ENCODE peak calls at places on chromosomes 7 and 10, in six cellular contexts. One of them, this sample, is unnamed.
A peak's percentile ranks its signal among the peaks of the same experiment; 100 is the strongest.

GRCh38 chr7:1123721-1124120 is 35.8 kb downstream of the GPER1 start:
- DNase-seq in suprapubic skin: peak; percentile 85
- DNase-seq in transverse colon: peak; percentile 57
- DNase-seq in uterus: peak; percentile 78
- DNase-seq in left lung: no peak
- DNase-seq in adrenal gland: peak; percentile 90
- DNase-seq in this sample: peak; percentile 83

GRCh38 chr7:114879554-114879953 is 42.3 kb upstream of the MDFIC start:
- DNase-seq in suprapubic skin: no peak
- DNase-seq in transverse colon: no peak
- DNase-seq in uterus: no peak
- DNase-seq in left lung: no peak
- DNase-seq in adrenal gland: no peak
- DNase-seq in this sample: no peak

GRCh38 chr7:26202019-26202985 is 757 bp downstream of the CBX3 start:
- DNase-seq in suprapubic skin: peak; percentile 88
- DNase-seq in transverse colon: peak; percentile 53
- DNase-seq in uterus: peak; percentile 30
- DNase-seq in left lung: peak; percentile 87
- DNase-seq in adrenal gland: peak; percentile 74
- DNase-seq in this sample: peak; percentile 59

GRCh38 chr7:131104611-131105293 is 222.9 kb upstream of the MKLN1 start:
- DNase-seq in suprapubic skin: no peak
- DNase-seq in transverse colon: no peak
- DNase-seq in uterus: no peak
- DNase-seq in left lung: no peak
- DNase-seq in adrenal gland: no peak
- DNase-seq in this sample: no peak

GRCh38 chr7:2009541-2010001 is 223.2 kb downstream of the MAD1L1 start:
- DNase-seq in suprapubic skin: peak; percentile 64
- DNase-seq in transverse colon: no peak
- DNase-seq in uterus: no peak
- DNase-seq in left lung: peak; percentile 64
- DNase-seq in adrenal gland: no peak
- DNase-seq in this sample: no peak

GRCh38 chr7:39979406-39980073 is 29.5 kb downstream of the CDK13 start:
- DNase-seq in suprapubic skin: no peak
- DNase-seq in transverse colon: no peak
- DNase-seq in uterus: no peak
- DNase-seq in left lung: no peak
- DNase-seq in adrenal gland: no peak
- DNase-seq in this sample: no peak

GRCh38 chr10:104025524-104025923 is 58.6 kb downstream of the SLK start:
- DNase-seq in suprapubic skin: no peak
- DNase-seq in transverse colon: no peak
- DNase-seq in uterus: no peak
- DNase-seq in left lung: no peak
- DNase-seq in adrenal gland: no peak
- DNase-seq in this sample: no peak

GRCh38 chr10:103545366-103545765 is 51.9 kb downstream of the NEURL1 start:
- DNase-seq in suprapubic skin: peak; percentile 41
- DNase-seq in transverse colon: no peak
- DNase-seq in uterus: peak; percentile 8
- DNase-seq in left lung: no peak
- DNase-seq in adrenal gland: peak; percentile 41
- DNase-seq in this sample: no peak

GRCh38 chr10:99967961-99968360 is 41.8 kb downstream of the DNMBP start:
- DNase-seq in suprapubic skin: no peak
- DNase-seq in transverse colon: no peak
- DNase-seq in uterus: no peak
- DNase-seq in left lung: no peak
- DNase-seq in adrenal gland: no peak
- DNase-seq in this sample: no peak

GRCh38 chr10:133370026-133370786 is 2.9 kb downstream of the ECHS1 start:
- DNase-seq in suprapubic skin: no peak
- DNase-seq in transverse colon: no peak
- DNase-seq in uterus: no peak
- DNase-seq in left lung: no peak
- DNase-seq in adrenal gland: no peak
- DNase-seq in this sample: no peak

GRCh38 chr10:133372507-133372906 is 647 bp downstream of the ECHS1 start:
- DNase-seq in suprapubic skin: no peak
- DNase-seq in transverse colon: peak; percentile 67
- DNase-seq in uterus: no peak
- DNase-seq in left lung: peak; percentile 85
- DNase-seq in adrenal gland: no peak
- DNase-seq in this sample: no peak

GRCh38 chr10:133375357-133376115 is 2.4 kb upstream of the ECHS1 start:
- DNase-seq in suprapubic skin: no peak
- DNase-seq in transverse colon: no peak
- DNase-seq in uterus: no peak
- DNase-seq in left lung: no peak
- DNase-seq in adrenal gland: no peak
- DNase-seq in this sample: no peak

GRCh38 chr10:133377025-133377817 is 1.8 kb upstream of the PAOX start:
- DNase-seq in suprapubic skin: no peak
- DNase-seq in transverse colon: no peak
- DNase-seq in uterus: no peak
- DNase-seq in left lung: peak; percentile 75
- DNase-seq in adrenal gland: no peak
- DNase-seq in this sample: no peak

DNA sequence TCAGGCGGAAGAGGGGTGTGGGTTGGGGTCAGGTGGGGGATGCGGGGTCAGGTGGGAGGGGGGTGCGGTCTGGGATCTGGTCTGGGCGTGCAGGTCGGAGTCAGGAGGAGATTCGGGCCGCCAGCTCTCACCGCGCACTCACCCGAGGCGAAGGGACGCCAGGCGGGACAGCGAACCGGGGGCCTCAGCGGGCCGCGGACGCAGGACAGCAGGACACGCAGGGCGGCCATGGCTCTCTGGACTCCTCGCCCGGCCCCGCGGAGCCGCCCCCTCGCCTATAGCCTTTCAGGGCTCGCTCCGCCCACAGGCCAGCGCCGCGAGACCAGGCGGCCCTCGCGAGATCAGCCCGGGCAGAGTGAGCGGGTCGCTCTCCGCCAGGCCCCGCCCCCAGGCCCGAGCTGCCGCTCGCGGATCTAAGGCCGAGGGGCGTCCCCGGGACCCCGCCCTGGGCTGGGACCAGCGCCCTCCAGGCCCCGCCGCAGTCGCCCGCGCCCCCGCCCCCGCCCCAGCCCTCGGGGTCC is at the start of gene ECHS1:
- DNase-seq in suprapubic skin: peak; percentile 95
- DNase-seq in transverse colon: peak; percentile 97
- DNase-seq in uterus: peak; percentile 94
- DNase-seq in left lung: peak; percentile 100
- DNase-seq in adrenal gland: peak; percentile 98
- DNase-seq in this sample: peak; percentile 96
- H3K27ac ChIP-seq in suprapubic skin: peak within 1 kb of the TSS; percentile 88
- H3K27ac ChIP-seq in transverse colon: peak within 1 kb of the TSS; percentile 92
- H3K27ac ChIP-seq in uterus: peak within 1 kb of the TSS; percentile 91
- H3K27ac ChIP-seq in left lung: peak within 1 kb of the TSS; percentile 90
- H3K27ac ChIP-seq in adrenal gland: peak within 1 kb of the TSS; percentile 99
- H3K27ac ChIP-seq in this sample: no peak within 1 kb of the TSS

DNA sequence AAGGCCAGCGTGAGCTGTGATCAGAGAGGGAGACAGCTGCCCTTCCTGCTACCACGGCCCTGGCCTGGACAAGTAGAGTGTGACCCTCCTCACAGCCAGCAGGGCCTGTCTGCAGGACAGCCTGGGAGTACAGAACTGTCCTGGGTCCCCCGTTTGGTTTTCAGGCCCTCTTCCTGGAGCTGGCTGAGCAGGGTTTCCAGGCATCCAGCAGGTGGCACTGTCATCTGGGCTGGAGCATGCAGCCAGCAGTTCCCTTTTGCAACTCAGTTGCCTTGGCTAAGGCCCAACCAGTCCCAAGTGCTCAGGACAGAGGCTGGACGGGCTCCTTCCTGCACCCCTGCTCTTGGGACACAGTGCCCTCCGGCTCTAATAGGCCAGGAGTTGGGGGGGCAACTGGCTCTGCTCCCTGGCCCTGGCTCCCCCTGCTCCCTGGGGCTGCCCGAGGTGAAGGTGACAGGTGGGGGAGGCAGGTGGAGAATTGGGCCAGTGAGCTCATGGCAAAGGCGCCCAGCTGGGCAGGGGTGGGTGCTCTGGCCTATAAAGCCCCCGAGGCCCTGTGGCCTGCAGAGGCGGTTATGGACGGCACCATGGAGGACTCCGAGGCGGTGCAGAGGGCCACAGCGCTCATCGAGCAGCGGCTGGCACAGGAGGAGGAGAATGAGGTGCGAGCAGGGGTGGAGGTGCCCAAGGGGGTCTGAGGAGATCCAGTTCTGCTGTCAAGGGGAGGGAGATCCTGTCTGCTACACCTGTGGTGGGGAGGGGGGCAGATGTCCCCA is at the start of gene ANKRD2:
- DNase-seq in suprapubic skin: peak; percentile 86
- DNase-seq in transverse colon: peak; percentile 78
- DNase-seq in uterus: peak; percentile 71
- DNase-seq in left lung: peak; percentile 85
- DNase-seq in adrenal gland: peak; percentile 92
- DNase-seq in this sample: peak; percentile 84
- H3K4me1 ChIP-seq in suprapubic skin: peaks cover 49% of the 10 kb centered on the region
- H3K4me1 ChIP-seq in transverse colon: peaks cover 7% of the 10 kb centered on the region
- H3K4me1 ChIP-seq in uterus: no peaks in the 10 kb centered on the region
- H3K4me1 ChIP-seq in left lung: peaks cover 6% of the 10 kb centered on the region
- H3K4me1 ChIP-seq in adrenal gland: peaks cover 6% of the 10 kb centered on the region
- H3K4me1 ChIP-seq in this sample: peaks cover 3% of the 10 kb centered on the region

DNA sequence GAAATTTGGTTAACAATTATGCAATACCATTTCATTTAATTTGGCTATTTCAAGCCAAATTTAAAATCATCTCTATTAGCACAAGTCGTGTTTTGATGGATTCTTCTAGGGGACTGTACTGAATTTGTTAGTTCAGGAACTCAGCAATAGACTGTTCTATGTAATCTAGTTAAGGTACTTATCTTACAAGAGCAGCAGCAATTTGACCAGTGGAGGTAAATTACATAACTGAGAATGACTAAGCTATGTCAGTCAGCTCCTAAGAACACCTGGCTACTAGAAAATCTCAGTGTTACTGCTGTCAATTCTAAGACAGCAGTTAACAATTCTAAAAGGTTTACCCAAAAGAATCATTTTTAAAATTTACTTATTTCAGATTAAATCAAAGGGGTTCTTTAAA is 513.9 kb upstream of the ZWINT start:
- DNase-seq in suprapubic skin: no peak
- DNase-seq in transverse colon: no peak
- DNase-seq in uterus: no peak
- DNase-seq in left lung: no peak
- DNase-seq in adrenal gland: no peak
- DNase-seq in this sample: no peak
- H3K27ac ChIP-seq in suprapubic skin: no peak overlapping the region
- H3K27ac ChIP-seq in transverse colon: no peak overlapping the region
- H3K27ac ChIP-seq in uterus: no peak overlapping the region
- H3K27ac ChIP-seq in left lung: no peak overlapping the region
- H3K27ac ChIP-seq in adrenal gland: no peak overlapping the region
- H3K27ac ChIP-seq in this sample: no peak overlapping the region

GRCh38 chr10:124700293-124701037 is 43.7 kb downstream of the FAM53B start:
- DNase-seq in suprapubic skin: no peak
- DNase-seq in transverse colon: no peak
- DNase-seq in uterus: no peak
- DNase-seq in left lung: no peak
- DNase-seq in adrenal gland: no peak
- DNase-seq in this sample: no peak
- H3K4me1 ChIP-seq in suprapubic skin: peaks cover 88% of the 10 kb centered on the region
- H3K4me1 ChIP-seq in transverse colon: peaks cover 87% of the 10 kb centered on the region
- H3K4me1 ChIP-seq in uterus: peaks cover 48% of the 10 kb centered on the region
- H3K4me1 ChIP-seq in left lung: peaks cover 48% of the 10 kb centered on the region
- H3K4me1 ChIP-seq in adrenal gland: peaks cover 72% of the 10 kb centered on the region
- H3K4me1 ChIP-seq in this sample: peaks cover 84% of the 10 kb centered on the region

GRCh38 chr7:81114682-81115081 is 195.8 kb upstream of the SEMA3C start:
- DNase-seq in suprapubic skin: no peak
- DNase-seq in transverse colon: no peak
- DNase-seq in uterus: no peak
- DNase-seq in left lung: no peak
- DNase-seq in adrenal gland: no peak
- DNase-seq in this sample: no peak

GRCh38 chr7:81111358-81111757 is 192.5 kb upstream of the SEMA3C start:
- DNase-seq in suprapubic skin: no peak
- DNase-seq in transverse colon: no peak
- DNase-seq in uterus: peak; percentile 38
- DNase-seq in left lung: no peak
- DNase-seq in adrenal gland: no peak
- DNase-seq in this sample: no peak

GRCh38 chr7:81112731-81113130 is 193.9 kb upstream of the SEMA3C start:
- DNase-seq in suprapubic skin: no peak
- DNase-seq in transverse colon: no peak
- DNase-seq in uterus: no peak
- DNase-seq in left lung: no peak
- DNase-seq in adrenal gland: no peak
- DNase-seq in this sample: no peak

GRCh38 chr7:81110673-81111072 is 191.8 kb upstream of the SEMA3C start:
- DNase-seq in suprapubic skin: no peak
- DNase-seq in transverse colon: no peak
- DNase-seq in uterus: no peak
- DNase-seq in left lung: no peak
- DNase-seq in adrenal gland: no peak
- DNase-seq in this sample: no peak

DNA sequence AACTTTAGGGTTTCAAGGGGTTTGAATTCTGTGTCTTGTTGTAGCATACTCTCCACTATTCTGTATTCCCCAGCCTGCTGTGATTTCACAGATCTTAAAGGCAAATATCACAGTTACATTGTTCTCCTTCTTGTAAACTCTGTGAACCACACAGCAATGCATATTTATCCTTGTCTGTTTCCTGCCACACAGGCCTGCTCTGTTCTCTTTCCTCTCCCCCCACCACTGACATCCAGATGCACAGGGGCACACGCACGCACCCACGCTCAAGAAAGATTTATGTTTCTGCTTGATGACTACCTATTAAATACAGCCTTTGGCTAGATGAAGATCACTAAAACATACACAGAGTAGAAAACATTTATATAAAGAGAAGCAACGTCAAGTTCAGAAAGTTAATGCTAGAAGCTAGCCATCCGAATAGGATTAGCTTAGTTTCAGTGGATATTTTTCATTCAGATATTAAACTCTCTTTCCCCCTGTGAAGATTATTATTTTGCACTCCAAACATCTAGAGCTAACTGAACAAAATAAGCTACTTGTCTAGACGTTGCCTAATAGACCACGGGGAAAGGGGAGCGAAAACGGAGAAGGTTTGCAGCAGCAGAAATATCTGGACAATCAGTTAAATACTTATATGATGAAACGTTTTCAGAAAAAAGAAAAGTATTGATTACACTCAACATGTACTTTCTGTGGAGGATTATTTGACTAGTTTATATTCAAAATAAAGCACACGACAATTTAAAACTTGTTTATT is 193.1 kb upstream of the SEMA3C start:
- DNase-seq in suprapubic skin: no peak
- DNase-seq in transverse colon: no peak
- DNase-seq in uterus: no peak
- DNase-seq in left lung: no peak
- DNase-seq in adrenal gland: no peak
- DNase-seq in this sample: no peak
- H3K27ac ChIP-seq in suprapubic skin: no peak overlapping the region
- H3K27ac ChIP-seq in transverse colon: peak overlapping the region; percentile 4
- H3K27ac ChIP-seq in uterus: peak overlapping the region; percentile 3
- H3K27ac ChIP-seq in left lung: no peak overlapping the region
- H3K27ac ChIP-seq in adrenal gland: no peak overlapping the region
- H3K27ac ChIP-seq in this sample: no peak overlapping the region